ENCODE peak calls at places on chromosomes 13 and 19, in eight cellular contexts. One of them, this sample, is unnamed.

GRCh38 chr19:33397536-33398360 is 24.2 kb downstream of the CEBPG start:
- DNase-seq in fibroblast of pulmonary artery: no peak
- DNase-seq in mammary epithelial cell: no peak
- DNase-seq in nephron progenitor cell: peak
- DNase-seq in ascending aorta: no peak
- DNase-seq in H9: peak
- DNase-seq in OCI-LY7: no peak
- DNase-seq in WTC11: peak
- DNase-seq in this sample: no peak

GRCh38 chr13:110915874-110916670 is 1.2 kb upstream of the ANKRD10 start:
- DNase-seq in WTC11: no peak
- DNase-seq in ascending aorta: no peak
- DNase-seq in H9: no peak
- DNase-seq in fibroblast of pulmonary artery: peak
- DNase-seq in nephron progenitor cell: no peak
- DNase-seq in mammary epithelial cell: peak
- DNase-seq in OCI-LY7: no peak
- DNase-seq in this sample: no peak

GRCh38 chr13:94351292-94352000 is 128.0 kb downstream of the DCT start:
- DNase-seq in nephron progenitor cell: no peak
- DNase-seq in mammary epithelial cell: no peak
- DNase-seq in OCI-LY7: no peak
- DNase-seq in ascending aorta: no peak
- DNase-seq in fibroblast of pulmonary artery: peak
- DNase-seq in WTC11: no peak
- DNase-seq in H9: no peak
- DNase-seq in this sample: no peak

GRCh38 chr19:50427997-50428425 is 4.7 kb upstream of the MYBPC2 start:
- DNase-seq in ascending aorta: peak
- DNase-seq in OCI-LY7: peak
- DNase-seq in nephron progenitor cell: peak
- DNase-seq in mammary epithelial cell: no peak
- DNase-seq in WTC11: peak
- DNase-seq in H9: peak
- DNase-seq in fibroblast of pulmonary artery: peak
- DNase-seq in this sample: peak

GRCh38 chr13:93875527-93875926 is 604.0 kb downstream of the DCT start:
- DNase-seq in fibroblast of pulmonary artery: peak
- DNase-seq in OCI-LY7: no peak
- DNase-seq in WTC11: no peak
- DNase-seq in ascending aorta: no peak
- DNase-seq in nephron progenitor cell: no peak
- DNase-seq in mammary epithelial cell: peak
- DNase-seq in H9: no peak
- DNase-seq in this sample: no peak

GRCh38 chr13:96075953-96076543 is 13.9 kb upstream of the HS6ST3 start:
- DNase-seq in OCI-LY7: peak
- DNase-seq in WTC11: no peak
- DNase-seq in ascending aorta: no peak
- DNase-seq in mammary epithelial cell: no peak
- DNase-seq in nephron progenitor cell: no peak
- DNase-seq in H9: no peak
- DNase-seq in fibroblast of pulmonary artery: peak
- DNase-seq in this sample: no peak

GRCh38 chr13:91133941-91134772 is 213.3 kb upstream of the MIR17HG start:
- DNase-seq in fibroblast of pulmonary artery: peak
- DNase-seq in nephron progenitor cell: peak
- DNase-seq in H9: peak
- DNase-seq in OCI-LY7: peak
- DNase-seq in ascending aorta: no peak
- DNase-seq in mammary epithelial cell: peak
- DNase-seq in WTC11: peak
- DNase-seq in this sample: no peak

GRCh38 chr13:111281751-111282311 is 38.6 kb upstream of the TEX29 start:
- DNase-seq in fibroblast of pulmonary artery: peak
- DNase-seq in WTC11: no peak
- DNase-seq in ascending aorta: no peak
- DNase-seq in nephron progenitor cell: no peak
- DNase-seq in mammary epithelial cell: no peak
- DNase-seq in H9: no peak
- DNase-seq in OCI-LY7: no peak
- DNase-seq in this sample: no peak

GRCh38 chr19:45527731-45528130 is 20.5 kb downstream of the VASP start:
- DNase-seq in fibroblast of pulmonary artery: no peak
- DNase-seq in WTC11: peak
- DNase-seq in mammary epithelial cell: no peak
- DNase-seq in H9: peak
- DNase-seq in OCI-LY7: no peak
- DNase-seq in nephron progenitor cell: no peak
- DNase-seq in ascending aorta: no peak
- DNase-seq in this sample: no peak

GRCh38 chr13:110097013-110097412 is 209.9 kb downstream of the COL4A1 start:
- DNase-seq in mammary epithelial cell: no peak
- DNase-seq in nephron progenitor cell: no peak
- DNase-seq in fibroblast of pulmonary artery: no peak
- DNase-seq in ascending aorta: no peak
- DNase-seq in WTC11: no peak
- DNase-seq in OCI-LY7: no peak
- DNase-seq in H9: no peak
- DNase-seq in this sample: no peak

GRCh38 chr19:32874605-32875004 is 5.0 kb upstream of the SLC7A9 start:
- DNase-seq in ascending aorta: no peak
- DNase-seq in mammary epithelial cell: no peak
- DNase-seq in OCI-LY7: no peak
- DNase-seq in nephron progenitor cell: no peak
- DNase-seq in H9: no peak
- DNase-seq in WTC11: no peak
- DNase-seq in fibroblast of pulmonary artery: no peak
- DNase-seq in this sample: no peak

GRCh38 chr19:5358173-5358800 is 17.7 kb upstream of the PTPRS start:
- DNase-seq in WTC11: no peak
- DNase-seq in ascending aorta: no peak
- DNase-seq in OCI-LY7: no peak
- DNase-seq in H9: no peak
- DNase-seq in mammary epithelial cell: no peak
- DNase-seq in nephron progenitor cell: no peak
- DNase-seq in fibroblast of pulmonary artery: peak
- DNase-seq in this sample: no peak

GRCh38 chr13:73189365-73189764 is 130.6 kb downstream of the KLF5 start:
- DNase-seq in fibroblast of pulmonary artery: no peak
- DNase-seq in ascending aorta: no peak
- DNase-seq in mammary epithelial cell: peak
- DNase-seq in WTC11: no peak
- DNase-seq in H9: no peak
- DNase-seq in nephron progenitor cell: no peak
- DNase-seq in OCI-LY7: no peak
- DNase-seq in this sample: no peak

GRCh38 chr19:43464089-43464775 is 1.2 kb downstream of the LYPD3 start:
- DNase-seq in WTC11: peak
- DNase-seq in OCI-LY7: peak
- DNase-seq in ascending aorta: peak
- DNase-seq in fibroblast of pulmonary artery: no peak
- DNase-seq in mammary epithelial cell: no peak
- DNase-seq in H9: no peak
- DNase-seq in nephron progenitor cell: peak
- DNase-seq in this sample: peak

GRCh38 chr19:46902402-46902766 is 41.6 kb downstream of the ARHGAP35 start:
- DNase-seq in fibroblast of pulmonary artery: no peak
- DNase-seq in nephron progenitor cell: no peak
- DNase-seq in ascending aorta: no peak
- DNase-seq in OCI-LY7: no peak
- DNase-seq in WTC11: no peak
- DNase-seq in H9: no peak
- DNase-seq in mammary epithelial cell: peak
- DNase-seq in this sample: no peak

GRCh38 chr19:50500060-50500752 is 10.8 kb downstream of the JOSD2 start:
- DNase-seq in WTC11: peak
- DNase-seq in OCI-LY7: no peak
- DNase-seq in ascending aorta: no peak
- DNase-seq in mammary epithelial cell: no peak
- DNase-seq in H9: peak
- DNase-seq in fibroblast of pulmonary artery: no peak
- DNase-seq in nephron progenitor cell: peak
- DNase-seq in this sample: no peak

GRCh38 chr19:5452594-5453565 is 2.3 kb upstream of the ZNRF4 start:
- DNase-seq in nephron progenitor cell: no peak
- DNase-seq in ascending aorta: no peak
- DNase-seq in WTC11: no peak
- DNase-seq in OCI-LY7: peak
- DNase-seq in mammary epithelial cell: no peak
- DNase-seq in H9: no peak
- DNase-seq in fibroblast of pulmonary artery: peak
- DNase-seq in this sample: no peak

DNA sequence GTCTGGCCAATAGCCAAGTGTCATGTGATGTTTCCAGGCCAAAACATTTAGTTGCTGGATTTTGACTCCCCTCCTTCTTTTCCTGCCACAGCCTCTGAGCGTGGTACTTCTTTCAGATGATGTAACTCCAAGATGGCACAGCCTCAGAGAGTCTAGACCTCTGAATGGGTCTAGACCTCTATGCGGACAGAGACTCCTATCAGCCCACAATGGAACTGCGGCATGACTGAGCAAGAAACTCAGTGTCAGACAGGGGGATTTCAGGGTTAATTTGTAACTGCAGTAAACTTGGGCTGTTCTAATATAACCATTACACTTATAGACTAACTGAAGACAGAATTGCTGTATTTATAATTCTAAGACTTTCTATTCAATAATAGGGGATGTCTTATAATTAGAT is 42.6 kb upstream of the ZDHHC20 start:
- DNase-seq in WTC11: peak
- DNase-seq in fibroblast of pulmonary artery: no peak
- DNase-seq in H9: peak
- DNase-seq in mammary epithelial cell: no peak
- DNase-seq in ascending aorta: no peak
- DNase-seq in nephron progenitor cell: no peak
- DNase-seq in OCI-LY7: no peak
- DNase-seq in this sample: no peak
- TF ChIP-seq CTCF in WTC11: no peak
- TF ChIP-seq CTCF in fibroblast of pulmonary artery: no peak
- TF ChIP-seq CTCF in H9: peak
- TF ChIP-seq CTCF in mammary epithelial cell: no peak
- TF ChIP-seq CTCF in ascending aorta: no peak
- TF ChIP-seq CTCF in nephron progenitor cell: no peak
- TF ChIP-seq CTCF in OCI-LY7: peak
- TF ChIP-seq CTCF in this sample: no peak

GRCh38 chr13:97366172-97366688 is 67.7 kb upstream of the RAP2A start:
- DNase-seq in nephron progenitor cell: no peak
- DNase-seq in WTC11: no peak
- DNase-seq in H9: no peak
- DNase-seq in fibroblast of pulmonary artery: no peak
- DNase-seq in ascending aorta: no peak
- DNase-seq in OCI-LY7: no peak
- DNase-seq in mammary epithelial cell: no peak
- DNase-seq in this sample: no peak

GRCh38 chr13:97367016-97367415 is 67.0 kb upstream of the RAP2A start:
- DNase-seq in fibroblast of pulmonary artery: no peak
- DNase-seq in ascending aorta: no peak
- DNase-seq in WTC11: no peak
- DNase-seq in H9: no peak
- DNase-seq in nephron progenitor cell: no peak
- DNase-seq in OCI-LY7: no peak
- DNase-seq in mammary epithelial cell: no peak
- DNase-seq in this sample: no peak

GRCh38 chr13:97364827-97365226 is 69.1 kb upstream of the RAP2A start:
- DNase-seq in WTC11: no peak
- DNase-seq in H9: no peak
- DNase-seq in mammary epithelial cell: no peak
- DNase-seq in fibroblast of pulmonary artery: no peak
- DNase-seq in OCI-LY7: no peak
- DNase-seq in nephron progenitor cell: no peak
- DNase-seq in ascending aorta: no peak
- DNase-seq in this sample: no peak

GRCh38 chr13:97369269-97369893 is 64.6 kb upstream of the RAP2A start:
- DNase-seq in OCI-LY7: no peak
- DNase-seq in ascending aorta: no peak
- DNase-seq in mammary epithelial cell: no peak
- DNase-seq in H9: no peak
- DNase-seq in nephron progenitor cell: no peak
- DNase-seq in fibroblast of pulmonary artery: no peak
- DNase-seq in WTC11: no peak
- DNase-seq in this sample: no peak

GRCh38 chr13:97367427-97367826 is 66.5 kb upstream of the RAP2A start:
- DNase-seq in mammary epithelial cell: no peak
- DNase-seq in ascending aorta: no peak
- DNase-seq in WTC11: no peak
- DNase-seq in OCI-LY7: no peak
- DNase-seq in fibroblast of pulmonary artery: peak
- DNase-seq in H9: no peak
- DNase-seq in nephron progenitor cell: peak
- DNase-seq in this sample: no peak
- TF ChIP-seq CTCF in mammary epithelial cell: no peak
- TF ChIP-seq CTCF in ascending aorta: no peak
- TF ChIP-seq CTCF in WTC11: no peak
- TF ChIP-seq CTCF in OCI-LY7: no peak
- TF ChIP-seq CTCF in fibroblast of pulmonary artery: no peak
- TF ChIP-seq CTCF in H9: no peak
- TF ChIP-seq CTCF in nephron progenitor cell: no peak
- TF ChIP-seq CTCF in this sample: no peak

GRCh38 chr19:16445238-16446107 is 26.3 kb downstream of the EPS15L1 start:
- DNase-seq in mammary epithelial cell: peak
- DNase-seq in fibroblast of pulmonary artery: no peak
- DNase-seq in H9: no peak
- DNase-seq in nephron progenitor cell: no peak
- DNase-seq in OCI-LY7: peak
- DNase-seq in WTC11: no peak
- DNase-seq in ascending aorta: no peak
- DNase-seq in this sample: no peak
- TF ChIP-seq CTCF in mammary epithelial cell: no peak
- TF ChIP-seq CTCF in fibroblast of pulmonary artery: no peak
- TF ChIP-seq CTCF in H9: no peak
- TF ChIP-seq CTCF in nephron progenitor cell: no peak
- TF ChIP-seq CTCF in OCI-LY7: no peak
- TF ChIP-seq CTCF in WTC11: no peak
- TF ChIP-seq CTCF in ascending aorta: no peak
- TF ChIP-seq CTCF in this sample: no peak

DNA sequence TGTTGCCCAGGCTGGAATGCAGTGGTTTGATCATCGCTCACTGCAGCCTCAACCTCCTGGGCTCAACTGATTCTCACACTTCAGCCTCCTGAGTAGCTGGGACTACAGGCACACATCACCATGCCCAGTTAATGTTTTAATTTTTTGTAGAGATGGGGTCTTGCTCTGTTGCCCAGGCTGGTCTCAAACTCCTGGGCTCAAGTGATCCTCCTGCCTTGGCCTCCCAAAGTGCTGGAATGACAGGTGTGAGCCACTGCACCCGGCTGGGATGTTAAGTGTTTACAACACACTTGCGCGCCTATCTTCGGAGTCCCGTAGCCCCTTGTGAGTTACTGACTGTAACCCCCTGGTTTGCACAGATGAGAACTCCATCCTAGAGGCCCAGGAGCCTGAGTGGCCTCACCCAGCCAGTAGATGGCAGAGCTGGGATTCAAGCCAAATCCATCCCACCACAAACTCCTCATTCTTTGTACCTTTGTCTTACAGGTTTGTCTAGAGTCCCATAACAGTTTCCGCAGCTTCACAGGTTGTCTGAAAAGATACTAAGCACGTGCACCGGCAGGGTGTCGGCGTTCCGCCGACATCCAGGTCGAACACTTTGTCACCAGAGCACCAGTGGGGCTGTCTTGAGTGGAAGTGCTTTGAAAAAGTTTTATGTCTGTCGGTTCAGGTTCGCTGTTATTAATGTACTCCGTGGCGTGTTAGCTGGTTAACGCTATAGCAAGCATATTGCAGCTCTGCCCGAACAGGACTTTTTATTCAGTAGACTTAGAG is 14.7 kb downstream of the MAG start:
- DNase-seq in H9: peak
- DNase-seq in OCI-LY7: peak
- DNase-seq in ascending aorta: no peak
- DNase-seq in nephron progenitor cell: no peak
- DNase-seq in mammary epithelial cell: no peak
- DNase-seq in fibroblast of pulmonary artery: no peak
- DNase-seq in WTC11: peak
- DNase-seq in this sample: no peak
- TF ChIP-seq CTCF in H9: peak
- TF ChIP-seq CTCF in OCI-LY7: peak
- TF ChIP-seq CTCF in ascending aorta: no peak
- TF ChIP-seq CTCF in nephron progenitor cell: peak
- TF ChIP-seq CTCF in mammary epithelial cell: peak
- TF ChIP-seq CTCF in fibroblast of pulmonary artery: peak
- TF ChIP-seq CTCF in WTC11: peak
- TF ChIP-seq CTCF in this sample: no peak